ENCODE peak calls at places on chromosomes 3 and 15, in six cellular contexts. Z is PC-3, H is hepatocyte, J is GM23338, X is PC-9, N is HCT116. V is an unnamed sample.

GRCh38 chr15:88812137-88812536 is 8.9 kb downstream of the ACAN start:
- DNase-seq in Z (no peak), H (no peak), J (no peak), X (no peak), N (no peak), V (no peak)

GRCh38 chr15:77296773-77297337 is 123.0 kb downstream of the PEAK1 start:
- DNase-seq in Z (no peak), H (no peak), J (no peak), X (no peak), N (no peak), V (no peak)

GRCh38 chr15:85750807-85751730 is 43.7 kb downstream of the KLHL25 start:
- DNase-seq in Z (no peak), H (no peak), J (peak; percentile 89), X (no peak), N (no peak), V (no peak)

GRCh38 chr15:89243691-89244511 is at the start of gene FANCI:
- DNase-seq in Z (peak; percentile 95), H (peak; percentile 97), J (peak; percentile 99), X (peak; percentile 82), N (peak; percentile 89), V (peak; percentile 97)

GRCh38 chr3:124995460-124995994 is 60.3 kb downstream of the HEG1 start:
- DNase-seq in Z (peak; percentile 75), H (peak; percentile 73), J (peak; percentile 86), X (peak; percentile 52), N (peak; percentile 34), V (peak; percentile 42)

GRCh38 chr3:134001251-134001650 is 28.5 kb downstream of the SLCO2A1 start:
- DNase-seq in Z (no peak), H (no peak), J (no peak), X (no peak), N (no peak), V (no peak)

GRCh38 chr3:128632301-128632700 is 18.3 kb downstream of the RPN1 start:
- DNase-seq in Z (no peak), H (no peak), J (no peak), X (no peak), N (no peak), V (no peak)

GRCh38 chr15:88454867-88455810 is 12.0 kb downstream of the MRPL46 start:
- DNase-seq in Z (peak; percentile 72), H (peak; percentile 93), J (peak; percentile 94), X (peak; percentile 41), N (peak; percentile 48), V (peak; percentile 83)

GRCh38 chr3:156787015-156787414 is 39.1 kb upstream of the LEKR1 start:
- DNase-seq in Z (no peak), H (no peak), J (no peak), X (no peak), N (no peak), V (no peak)

GRCh38 chr15:100999369-100999768 is 80.2 kb downstream of the LRRK1 start:
- DNase-seq in Z (peak; percentile 58), H (no peak), J (no peak), X (no peak), N (no peak), V (no peak)

GRCh38 chr3:117814975-117815374 is 1105.4 kb downstream of the TUSC7 start:
- DNase-seq in Z (no peak), H (no peak), J (no peak), X (no peak), N (no peak), V (no peak)

GRCh38 chr15:64430000-64430735 is 30.2 kb upstream of the ZNF609 start:
- DNase-seq in Z (no peak), H (peak; percentile 37), J (peak; percentile 88), X (no peak), N (no peak), V (no peak)

GRCh38 chr15:77030928-77031375 is 36.0 kb downstream of the PSTPIP1 start:
- DNase-seq in Z (no peak), H (no peak), J (no peak), X (no peak), N (no peak), V (no peak)

GRCh38 chr3:45795882-45796765 is at the start of gene SLC6A20:
- DNase-seq in Z (no peak), H (peak; percentile 67), J (peak; percentile 72), X (no peak), N (no peak), V (no peak)

GRCh38 chr15:27449041-27449440 is 478.1 kb downstream of the GABRG3 start:
- DNase-seq in Z (no peak), H (no peak), J (peak; percentile 9), X (no peak), N (no peak), V (no peak)

GRCh38 chr15:27449940-27450339 is 479.0 kb downstream of the GABRG3 start:
- DNase-seq in Z (no peak), H (no peak), J (no peak), X (no peak), N (no peak), V (no peak)

DNA sequence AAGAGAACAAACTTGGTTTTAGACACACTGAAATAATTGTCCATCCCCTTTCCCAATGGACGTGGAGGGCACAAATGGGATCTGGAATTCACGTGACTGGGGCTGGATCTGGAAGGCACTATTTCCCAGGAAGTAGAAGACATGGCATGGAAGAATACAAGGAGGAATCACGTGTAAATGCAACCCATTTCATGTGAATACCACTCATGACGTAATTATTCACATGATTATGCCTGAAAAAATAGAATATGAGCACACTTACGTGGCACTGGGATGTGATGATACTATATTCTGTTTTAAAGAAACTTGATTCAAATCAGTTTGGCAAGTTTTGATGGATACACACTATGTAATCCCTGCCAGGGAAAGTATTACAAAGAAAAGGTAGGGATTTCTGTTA is 477.3 kb downstream of the GABRG3 start:
- DNase-seq in Z (no peak), H (no peak), J (no peak), X (no peak), N (no peak), V (no peak)
- H3K9me2 ChIP-seq in Z (no peaks in the 10 kb centered on the region), H (no peaks in the 10 kb centered on the region), J (no peaks in the 10 kb centered on the region), X (no peaks in the 10 kb centered on the region), N (no peaks in the 10 kb centered on the region), V (no peaks in the 10 kb centered on the region)

GRCh38 chr3:152830245-152830644 is 4.7 kb upstream of the P2RY1 start:
- DNase-seq in Z (no peak), H (no peak), J (no peak), X (no peak), N (no peak), V (no peak)
- H3K4me1 ChIP-seq in Z (no peaks in the 10 kb centered on the region), H (peaks cover 11% of the 10 kb centered on the region), J (peaks cover 15% of the 10 kb centered on the region), X (peaks cover 9% of the 10 kb centered on the region), N (peaks cover 16% of the 10 kb centered on the region), V (no peaks in the 10 kb centered on the region)

GRCh38 chr15:41417812-41418211 is 917 bp downstream of the RTF1 start:
- DNase-seq in Z (no peak), H (peak; percentile 24), J (peak; percentile 32), X (no peak), N (no peak), V (peak; percentile 23)
- H4K20me1 ChIP-seq in Z (peaks cover 24% of the 10 kb centered on the region), H (peaks cover 44% of the 10 kb centered on the region), J (peaks cover 41% of the 10 kb centered on the region), X (peaks cover 24% of the 10 kb centered on the region), N (peaks cover 13% of the 10 kb centered on the region), V (peaks cover 12% of the 10 kb centered on the region)

DNA sequence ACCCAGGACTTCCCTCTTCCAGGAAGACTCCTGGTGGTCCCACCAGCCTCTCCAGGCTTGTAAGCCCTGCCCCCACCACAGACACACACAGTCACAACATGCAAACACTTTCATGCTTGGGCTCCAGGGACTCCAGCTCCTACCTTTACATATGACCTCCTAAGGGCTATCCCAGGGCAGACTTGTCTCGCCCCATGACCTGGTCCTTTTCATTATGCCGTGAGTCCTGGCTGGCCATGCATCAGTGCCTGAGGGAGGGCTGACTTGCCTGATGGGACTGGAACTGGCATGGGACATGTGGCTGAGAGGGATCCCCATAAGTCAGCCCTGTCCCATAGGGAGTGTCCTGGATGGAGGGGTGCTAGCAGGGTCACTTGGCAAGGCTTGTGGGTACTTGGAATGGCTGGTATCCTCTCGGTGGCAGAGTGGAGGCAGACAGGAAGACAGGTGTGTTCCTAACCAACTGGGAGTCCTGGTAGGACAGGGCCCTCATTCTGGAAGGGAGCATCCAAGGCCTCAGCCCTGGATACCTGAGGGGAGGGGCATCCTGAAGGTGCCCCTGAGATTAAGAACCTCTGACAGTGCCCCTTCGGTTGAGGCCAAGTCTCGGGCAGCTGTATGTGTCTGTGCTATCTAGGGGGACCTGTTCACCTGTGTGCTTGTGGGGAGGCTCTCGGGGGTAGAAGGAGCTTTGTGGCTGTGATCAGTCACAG is 540 bp upstream of the HHATL start:
- DNase-seq in Z (no peak), H (no peak), J (no peak), X (no peak), N (no peak), V (no peak)
- H3K9me2 ChIP-seq in Z (no peaks in the 10 kb centered on the region), H (no peaks in the 10 kb centered on the region), J (no peaks in the 10 kb centered on the region), X (no peaks in the 10 kb centered on the region), N (no peaks in the 10 kb centered on the region), V (no peaks in the 10 kb centered on the region)

DNA sequence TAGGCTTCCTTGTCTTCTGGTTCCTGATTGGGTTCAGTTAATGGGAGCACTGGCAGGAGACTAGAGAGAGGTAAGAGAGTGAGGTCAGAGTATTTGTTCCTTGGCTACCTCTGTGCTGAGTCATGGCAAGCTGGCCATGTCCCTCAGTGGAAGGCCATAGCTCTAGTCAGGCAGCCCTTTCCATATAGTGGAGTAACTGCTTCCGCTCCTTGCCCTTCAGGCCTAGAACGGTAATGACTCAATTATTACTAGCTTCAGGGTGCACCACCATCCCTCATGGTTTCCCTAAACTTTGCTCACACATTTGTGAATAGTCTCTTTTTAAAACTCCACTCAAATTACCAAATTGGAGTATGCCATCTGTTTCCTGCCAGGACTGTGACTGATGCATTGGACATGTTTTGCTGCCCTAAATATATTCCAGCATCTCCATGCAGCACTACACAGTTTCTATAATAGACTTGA is 10.5 kb upstream of the ANO10 start:
- DNase-seq in Z (peak; percentile 98), H (no peak), J (peak; percentile 19), X (peak; percentile 83), N (no peak), V (no peak)
- H3K4me1 ChIP-seq in Z (peaks cover 24% of the 10 kb centered on the region), H (no peaks in the 10 kb centered on the region), J (no peaks in the 10 kb centered on the region), X (peaks cover 21% of the 10 kb centered on the region), N (peaks cover 7% of the 10 kb centered on the region), V (no peaks in the 10 kb centered on the region)

DNA sequence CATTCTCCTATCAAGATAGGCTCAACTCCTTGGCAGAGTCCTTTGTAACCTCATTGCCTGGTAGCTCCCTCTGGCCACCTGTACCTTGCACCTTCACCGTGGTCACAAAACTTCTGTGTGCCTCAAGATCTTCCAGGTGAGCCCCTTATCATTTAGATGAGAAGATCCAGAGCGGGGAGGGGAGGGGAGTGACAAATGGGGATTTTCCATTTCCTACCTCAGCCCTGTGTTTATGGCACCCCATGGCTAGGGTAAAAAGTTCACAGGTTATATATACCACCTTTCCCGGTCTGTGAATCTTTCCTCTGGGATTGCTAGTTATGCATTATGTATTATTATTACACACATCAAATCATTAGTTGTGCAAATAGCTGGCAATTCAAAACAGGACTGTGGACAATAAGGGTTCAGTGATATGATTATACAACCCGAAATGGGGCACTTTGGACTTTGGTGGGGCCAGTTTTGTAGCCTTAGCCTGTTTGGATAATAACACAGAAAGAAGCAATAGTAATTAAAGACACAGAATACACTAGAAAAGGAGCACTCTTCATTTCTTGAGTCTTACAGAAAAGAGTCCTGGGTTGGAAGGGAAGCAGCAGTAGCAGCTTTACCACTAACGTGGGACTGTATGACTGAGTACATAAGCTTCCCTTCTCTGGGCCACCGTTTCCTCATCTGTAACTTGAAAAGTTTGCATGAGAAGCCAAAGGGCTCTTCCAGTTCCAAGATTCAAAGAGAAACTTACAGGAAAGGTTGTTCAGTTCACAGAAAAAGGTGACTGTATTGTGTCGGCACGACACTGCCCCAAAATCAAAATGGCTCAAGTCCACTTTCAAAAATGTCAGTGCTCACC is 7.1 kb downstream of the TLE3 start:
- DNase-seq in Z (no peak), H (peak; percentile 63), J (peak; percentile 51), X (no peak), N (no peak), V (no peak)
- H4K20me1 ChIP-seq in Z (peaks cover 86% of the 10 kb centered on the region), H (peaks cover 64% of the 10 kb centered on the region), J (peaks cover 53% of the 10 kb centered on the region), X (peaks cover 69% of the 10 kb centered on the region), N (no peaks in the 10 kb centered on the region), V (peaks cover 21% of the 10 kb centered on the region)

GRCh38 chr15:72178976-72179585 is 18.5 kb downstream of the GRAMD2A start:
- DNase-seq in Z (no peak), H (no peak), J (peak; percentile 23), X (no peak), N (no peak), V (no peak)
- H3K9me2 ChIP-seq in Z (no peaks in the 10 kb centered on the region), H (no peaks in the 10 kb centered on the region), J (no peaks in the 10 kb centered on the region), X (no peaks in the 10 kb centered on the region), N (no peaks in the 10 kb centered on the region), V (no peaks in the 10 kb centered on the region)